ENCODE peak calls at places on chromosome 10, in five cellular contexts. One of them, this sample, is unnamed.

GRCh38 chr10:103975169-103975568 is 8.2 kb downstream of the SLK start:
- DNase-seq in IMR-90: no peak
- DNase-seq in colonic mucosa: no peak
- DNase-seq in lower lobe of right lung: no peak
- DNase-seq in ovary: no peak
- DNase-seq in this sample: no peak

GRCh38 chr10:128030498-128031072 is 95.6 kb downstream of the MKI67 start:
- DNase-seq in IMR-90: no peak
- DNase-seq in colonic mucosa: no peak
- DNase-seq in lower lobe of right lung: peak; percentile 27
- DNase-seq in ovary: no peak
- DNase-seq in this sample: no peak

GRCh38 chr10:8418631-8419030 is 364.1 kb downstream of the GATA3 start:
- DNase-seq in IMR-90: peak; percentile 23
- DNase-seq in colonic mucosa: no peak
- DNase-seq in lower lobe of right lung: no peak
- DNase-seq in ovary: no peak
- DNase-seq in this sample: no peak

GRCh38 chr10:33813871-33814270 is 479.4 kb upstream of the NRP1 start:
- DNase-seq in IMR-90: no peak
- DNase-seq in colonic mucosa: no peak
- DNase-seq in lower lobe of right lung: no peak
- DNase-seq in ovary: no peak
- DNase-seq in this sample: no peak

GRCh38 chr10:114855776-114856543 is 34.4 kb downstream of the FHIP2A start:
- DNase-seq in IMR-90: peak; percentile 73
- DNase-seq in colonic mucosa: no peak
- DNase-seq in lower lobe of right lung: no peak
- DNase-seq in ovary: no peak
- DNase-seq in this sample: no peak

GRCh38 chr10:86868353-86868752 is 89.1 kb downstream of the MMRN2 start:
- DNase-seq in IMR-90: peak; percentile 47
- DNase-seq in colonic mucosa: no peak
- DNase-seq in lower lobe of right lung: no peak
- DNase-seq in ovary: peak; percentile 51
- DNase-seq in this sample: no peak

GRCh38 chr10:88582411-88582805 is 710 bp downstream of the RNLS start:
- DNase-seq in IMR-90: no peak
- DNase-seq in colonic mucosa: no peak
- DNase-seq in lower lobe of right lung: no peak
- DNase-seq in ovary: no peak
- DNase-seq in this sample: no peak

GRCh38 chr10:43843331-43844101 is 194.8 kb upstream of the ZNF32 start:
- DNase-seq in IMR-90: peak; percentile 86
- DNase-seq in colonic mucosa: no peak
- DNase-seq in lower lobe of right lung: no peak
- DNase-seq in ovary: no peak
- DNase-seq in this sample: peak; percentile 61

GRCh38 chr10:88117869-88118632 is 254.6 kb downstream of the PTEN start:
- DNase-seq in IMR-90: no peak
- DNase-seq in colonic mucosa: no peak
- DNase-seq in lower lobe of right lung: no peak
- DNase-seq in ovary: no peak
- DNase-seq in this sample: no peak

GRCh38 chr10:86366033-86366901 is at the start of gene GRID1:
- DNase-seq in IMR-90: no peak
- DNase-seq in colonic mucosa: no peak
- DNase-seq in lower lobe of right lung: peak; percentile 51
- DNase-seq in ovary: peak; percentile 41
- DNase-seq in this sample: peak; percentile 41

GRCh38 chr10:132306951-132307751 is 599 bp downstream of the STK32C start:
- DNase-seq in IMR-90: no peak
- DNase-seq in colonic mucosa: no peak
- DNase-seq in lower lobe of right lung: peak; percentile 80
- DNase-seq in ovary: peak; percentile 67
- DNase-seq in this sample: no peak

GRCh38 chr10:14556285-14556956 is 218.3 kb downstream of the FAM107B start:
- DNase-seq in IMR-90: peak; percentile 23
- DNase-seq in colonic mucosa: no peak
- DNase-seq in lower lobe of right lung: peak; percentile 63
- DNase-seq in ovary: no peak
- DNase-seq in this sample: no peak
- H3K4me1 ChIP-seq in IMR-90: peaks cover 38% of the 10 kb centered on the region
- H3K4me1 ChIP-seq in colonic mucosa: peaks cover 17% of the 10 kb centered on the region
- H3K4me1 ChIP-seq in lower lobe of right lung: peaks cover 80% of the 10 kb centered on the region
- H3K4me1 ChIP-seq in ovary: no peaks in the 10 kb centered on the region
- H3K4me1 ChIP-seq in this sample: peaks cover 5% of the 10 kb centered on the region

GRCh38 chr10:129961274-129961839 is 2.7 kb downstream of the EBF3 start:
- DNase-seq in IMR-90: no peak
- DNase-seq in colonic mucosa: no peak
- DNase-seq in lower lobe of right lung: no peak
- DNase-seq in ovary: no peak
- DNase-seq in this sample: no peak
- H3K27me3 ChIP-seq in IMR-90: peaks cover 59% of the 10 kb centered on the region
- H3K27me3 ChIP-seq in colonic mucosa: peaks cover 96% of the 10 kb centered on the region
- H3K27me3 ChIP-seq in lower lobe of right lung: peaks cover 97% of the 10 kb centered on the region
- H3K27me3 ChIP-seq in ovary: peaks cover 10% of the 10 kb centered on the region
- H3K27me3 ChIP-seq in this sample: peaks cover 68% of the 10 kb centered on the region

DNA sequence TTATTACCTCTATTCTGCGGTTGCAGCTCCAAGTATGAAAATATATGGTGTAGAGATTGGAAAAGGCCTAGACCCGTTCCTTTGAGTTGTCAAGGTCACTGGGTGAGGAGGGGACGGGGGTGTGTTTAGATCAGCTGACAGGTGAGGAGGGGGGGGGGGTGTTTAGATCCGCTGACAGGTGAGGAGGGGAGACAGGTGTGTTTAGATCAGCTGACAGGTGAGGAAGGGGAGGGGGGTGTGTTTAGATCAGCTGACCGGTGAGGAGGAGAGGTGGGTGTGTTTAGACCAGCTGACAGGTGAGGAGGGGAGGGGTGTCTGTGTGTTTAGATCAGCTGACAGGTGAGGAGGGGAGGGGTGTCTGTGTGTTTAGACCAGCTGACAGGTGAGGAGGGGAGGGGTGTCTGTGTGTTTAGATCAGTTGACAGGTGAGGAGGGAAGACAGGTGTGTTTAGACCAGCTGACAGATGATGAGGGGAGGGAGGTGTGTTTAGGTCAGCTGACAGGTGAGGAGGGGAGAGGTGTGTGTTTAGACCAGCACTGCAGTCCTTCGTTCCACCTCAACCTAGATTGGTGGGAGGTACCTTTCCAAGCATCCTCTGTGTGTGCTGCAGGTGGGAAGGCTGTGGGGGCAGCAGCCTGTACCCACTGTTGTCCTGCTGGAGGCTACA is 655.0 kb upstream of the ADARB2 start:
- DNase-seq in IMR-90: no peak
- DNase-seq in colonic mucosa: no peak
- DNase-seq in lower lobe of right lung: no peak
- DNase-seq in ovary: no peak
- DNase-seq in this sample: no peak
- TF ChIP-seq CTCF in IMR-90: no peak
- TF ChIP-seq CTCF in colonic mucosa: no peak
- TF ChIP-seq CTCF in lower lobe of right lung: no peak
- TF ChIP-seq CTCF in ovary: no peak
- TF ChIP-seq CTCF in this sample: no peak

GRCh38 chr10:79097021-79097695 is 28.4 kb downstream of the ZMIZ1 start:
- DNase-seq in IMR-90: peak; percentile 74
- DNase-seq in colonic mucosa: no peak
- DNase-seq in lower lobe of right lung: no peak
- DNase-seq in ovary: no peak
- DNase-seq in this sample: no peak

GRCh38 chr10:79096514-79096913 is 27.7 kb downstream of the ZMIZ1 start:
- DNase-seq in IMR-90: no peak
- DNase-seq in colonic mucosa: no peak
- DNase-seq in lower lobe of right lung: no peak
- DNase-seq in ovary: no peak
- DNase-seq in this sample: no peak

GRCh38 chr10:79098061-79098460 is 29.3 kb downstream of the ZMIZ1 start:
- DNase-seq in IMR-90: no peak
- DNase-seq in colonic mucosa: no peak
- DNase-seq in lower lobe of right lung: no peak
- DNase-seq in ovary: no peak
- DNase-seq in this sample: no peak

GRCh38 chr10:79099898-79100448 is 31.2 kb downstream of the ZMIZ1 start:
- DNase-seq in IMR-90: no peak
- DNase-seq in colonic mucosa: no peak
- DNase-seq in lower lobe of right lung: no peak
- DNase-seq in ovary: no peak
- DNase-seq in this sample: no peak

GRCh38 chr10:79098596-79099015 is 29.8 kb downstream of the ZMIZ1 start:
- DNase-seq in IMR-90: peak; percentile 54
- DNase-seq in colonic mucosa: no peak
- DNase-seq in lower lobe of right lung: no peak
- DNase-seq in ovary: no peak
- DNase-seq in this sample: no peak
- H3K4me1 ChIP-seq in IMR-90: peaks cover 76% of the 10 kb centered on the region
- H3K4me1 ChIP-seq in colonic mucosa: peaks cover 54% of the 10 kb centered on the region
- H3K4me1 ChIP-seq in lower lobe of right lung: peaks cover 98% of the 10 kb centered on the region
- H3K4me1 ChIP-seq in ovary: peaks cover 67% of the 10 kb centered on the region
- H3K4me1 ChIP-seq in this sample: peaks cover 36% of the 10 kb centered on the region

GRCh38 chr10:53903756-53904155 is 897.3 kb downstream of the PCDH15 start:
- DNase-seq in IMR-90: no peak
- DNase-seq in colonic mucosa: no peak
- DNase-seq in lower lobe of right lung: no peak
- DNase-seq in ovary: no peak
- DNase-seq in this sample: no peak

GRCh38 chr10:53909791-53910190 is 891.2 kb downstream of the PCDH15 start:
- DNase-seq in IMR-90: no peak
- DNase-seq in colonic mucosa: no peak
- DNase-seq in lower lobe of right lung: no peak
- DNase-seq in ovary: no peak
- DNase-seq in this sample: no peak

GRCh38 chr10:53899463-53899862 is 901.6 kb downstream of the PCDH15 start:
- DNase-seq in IMR-90: no peak
- DNase-seq in colonic mucosa: no peak
- DNase-seq in lower lobe of right lung: no peak
- DNase-seq in ovary: no peak
- DNase-seq in this sample: no peak

GRCh38 chr10:53904506-53905241 is 896.4 kb downstream of the PCDH15 start:
- DNase-seq in IMR-90: no peak
- DNase-seq in colonic mucosa: no peak
- DNase-seq in lower lobe of right lung: no peak
- DNase-seq in ovary: no peak
- DNase-seq in this sample: no peak
- H3K27me3 ChIP-seq in IMR-90: no peaks in the 10 kb centered on the region
- H3K27me3 ChIP-seq in colonic mucosa: no peaks in the 10 kb centered on the region
- H3K27me3 ChIP-seq in lower lobe of right lung: no peaks in the 10 kb centered on the region
- H3K27me3 ChIP-seq in ovary: no peaks in the 10 kb centered on the region
- H3K27me3 ChIP-seq in this sample: no peaks in the 10 kb centered on the region

GRCh38 chr10:46992794-46993552 is 81.7 kb downstream of the PTPN20 start:
- DNase-seq in IMR-90: peak; percentile 50
- DNase-seq in colonic mucosa: peak; percentile 43
- DNase-seq in lower lobe of right lung: peak; percentile 45
- DNase-seq in ovary: no peak
- DNase-seq in this sample: peak; percentile 67
- TF ChIP-seq CTCF in IMR-90: peak; percentile 54
- TF ChIP-seq CTCF in colonic mucosa: peak; percentile 30
- TF ChIP-seq CTCF in lower lobe of right lung: peak; percentile 24
- TF ChIP-seq CTCF in ovary: no peak
- TF ChIP-seq CTCF in this sample: peak; percentile 35

GRCh38 chr10:102630663-102631062 is 13.6 kb upstream of the TRIM8 start:
- DNase-seq in IMR-90: no peak
- DNase-seq in colonic mucosa: no peak
- DNase-seq in lower lobe of right lung: peak; percentile 17
- DNase-seq in ovary: no peak
- DNase-seq in this sample: no peak

GRCh38 chr10:102627141-102627445 is 17.2 kb upstream of the TRIM8 start:
- DNase-seq in IMR-90: no peak
- DNase-seq in colonic mucosa: no peak
- DNase-seq in lower lobe of right lung: no peak
- DNase-seq in ovary: no peak
- DNase-seq in this sample: no peak

GRCh38 chr10:102629661-102630614 is 14.3 kb upstream of the TRIM8 start:
- DNase-seq in IMR-90: peak; percentile 91
- DNase-seq in colonic mucosa: no peak
- DNase-seq in lower lobe of right lung: peak; percentile 42
- DNase-seq in ovary: peak; percentile 58
- DNase-seq in this sample: no peak

GRCh38 chr10:102627446-102628293 is 16.6 kb upstream of the TRIM8 start:
- DNase-seq in IMR-90: peak; percentile 78
- DNase-seq in colonic mucosa: no peak
- DNase-seq in lower lobe of right lung: peak; percentile 62
- DNase-seq in ovary: peak; percentile 80
- DNase-seq in this sample: peak; percentile 80

GRCh38 chr10:102628451-102628911 is 15.8 kb upstream of the TRIM8 start:
- DNase-seq in IMR-90: no peak
- DNase-seq in colonic mucosa: no peak
- DNase-seq in lower lobe of right lung: peak; percentile 69
- DNase-seq in ovary: peak; percentile 69
- DNase-seq in this sample: peak; percentile 63
- H3K4me1 ChIP-seq in IMR-90: peaks cover 64% of the 10 kb centered on the region
- H3K4me1 ChIP-seq in colonic mucosa: peaks cover 4% of the 10 kb centered on the region
- H3K4me1 ChIP-seq in lower lobe of right lung: peaks cover 68% of the 10 kb centered on the region
- H3K4me1 ChIP-seq in ovary: peaks cover 21% of the 10 kb centered on the region
- H3K4me1 ChIP-seq in this sample: peaks cover 19% of the 10 kb centered on the region

GRCh38 chr10:69654376-69654775 is 24.3 kb downstream of the FAM241B start:
- DNase-seq in IMR-90: no peak
- DNase-seq in colonic mucosa: no peak
- DNase-seq in lower lobe of right lung: no peak
- DNase-seq in ovary: no peak
- DNase-seq in this sample: no peak
- H3K27me3 ChIP-seq in IMR-90: peaks cover 82% of the 10 kb centered on the region
- H3K27me3 ChIP-seq in colonic mucosa: no peaks in the 10 kb centered on the region
- H3K27me3 ChIP-seq in lower lobe of right lung: peaks cover 11% of the 10 kb centered on the region
- H3K27me3 ChIP-seq in ovary: no peaks in the 10 kb centered on the region
- H3K27me3 ChIP-seq in this sample: no peaks in the 10 kb centered on the region